ENCODE peak calls at places on chromosomes 2 and 18, in five cellular contexts. One of them, this sample, is unnamed.
A peak's percentile ranks its signal among the peaks of the same experiment; 100 is the strongest.

GRCh38 chr2:219157396-219157795 is 3.2 kb downstream of the NHEJ1 start:
- DNase-seq in naive B cell: no peak
- DNase-seq in skeletal muscle cell: no peak
- DNase-seq in activated T-cell treated with anti-CD3 and anti-CD28 coated beads, Interleukin-2, amount 50 U/mL, for 72 hours: no peak
- DNase-seq in smooth muscle cell of the brain vasculature: no peak
- DNase-seq in this sample: no peak

GRCh38 chr18:5518899-5519371 is 24.9 kb downstream of the EPB41L3 start:
- DNase-seq in naive B cell: no peak
- DNase-seq in smooth muscle cell of the brain vasculature: peak; percentile 39
- DNase-seq in activated T-cell treated with anti-CD3 and anti-CD28 coated beads, Interleukin-2, amount 50 U/mL, for 72 hours: no peak
- DNase-seq in skeletal muscle cell: peak; percentile 60
- DNase-seq in this sample: no peak

GRCh38 chr2:122167561-122167960 is 412.1 kb downstream of the TSN start:
- DNase-seq in activated T-cell treated with anti-CD3 and anti-CD28 coated beads, Interleukin-2, amount 50 U/mL, for 72 hours: no peak
- DNase-seq in skeletal muscle cell: no peak
- DNase-seq in smooth muscle cell of the brain vasculature: no peak
- DNase-seq in naive B cell: no peak
- DNase-seq in this sample: no peak

GRCh38 chr2:121755237-121756111 is at the start of gene TSN:
- DNase-seq in naive B cell: peak; percentile 97
- DNase-seq in smooth muscle cell of the brain vasculature: peak; percentile 97
- DNase-seq in activated T-cell treated with anti-CD3 and anti-CD28 coated beads, Interleukin-2, amount 50 U/mL, for 72 hours: peak; percentile 99
- DNase-seq in skeletal muscle cell: peak; percentile 88
- DNase-seq in this sample: peak; percentile 96

GRCh38 chr2:43426305-43427031 is 169.4 kb downstream of the THADA start:
- DNase-seq in naive B cell: peak; percentile 54
- DNase-seq in smooth muscle cell of the brain vasculature: peak; percentile 62
- DNase-seq in skeletal muscle cell: peak; percentile 94
- DNase-seq in activated T-cell treated with anti-CD3 and anti-CD28 coated beads, Interleukin-2, amount 50 U/mL, for 72 hours: peak; percentile 84
- DNase-seq in this sample: peak; percentile 95

GRCh38 chr2:138708682-138709241 is 71.4 kb downstream of the NXPH2 start:
- DNase-seq in activated T-cell treated with anti-CD3 and anti-CD28 coated beads, Interleukin-2, amount 50 U/mL, for 72 hours: no peak
- DNase-seq in smooth muscle cell of the brain vasculature: no peak
- DNase-seq in naive B cell: no peak
- DNase-seq in skeletal muscle cell: no peak
- DNase-seq in this sample: peak; percentile 78

GRCh38 chr2:196987654-196988364 is 61.3 kb upstream of the PGAP1 start:
- DNase-seq in smooth muscle cell of the brain vasculature: peak; percentile 65
- DNase-seq in skeletal muscle cell: peak; percentile 94
- DNase-seq in naive B cell: no peak
- DNase-seq in activated T-cell treated with anti-CD3 and anti-CD28 coated beads, Interleukin-2, amount 50 U/mL, for 72 hours: peak; percentile 64
- DNase-seq in this sample: peak; percentile 98

GRCh38 chr2:120441744-120442471 is 96.0 kb downstream of the INHBB start:
- DNase-seq in activated T-cell treated with anti-CD3 and anti-CD28 coated beads, Interleukin-2, amount 50 U/mL, for 72 hours: no peak
- DNase-seq in smooth muscle cell of the brain vasculature: no peak
- DNase-seq in naive B cell: no peak
- DNase-seq in skeletal muscle cell: no peak
- DNase-seq in this sample: no peak